ENCODE peak calls at places on chromosomes 5 and 9, in four cellular contexts. Q is MCF 10A, R is COR-L47, B is amygdala. Y is an unnamed sample.

GRCh38 chr9:93173365-93174150 is 10.4 kb upstream of the WNK2 start:
- DNase-seq in R (no peak), B (no peak), Q (no peak), Y (no peak)

GRCh38 chr9:127406799-127407504 is 10.0 kb downstream of the SLC2A8 start:
- DNase-seq in B (no peak), R (no peak), Q (no peak), Y (no peak)

GRCh38 chr5:163434410-163434866 is 3.0 kb upstream of the CCNG1 start:
- DNase-seq in R (peak), B (no peak), Q (peak), Y (no peak)

GRCh38 chr9:128077847-128078503 is 9.9 kb downstream of the SLC25A25 start:
- DNase-seq in R (no peak), Q (no peak), B (no peak), Y (no peak)

GRCh38 chr5:177980776-177981175 is 15.3 kb downstream of the PROP1 start:
- DNase-seq in Q (no peak), R (no peak), B (no peak), Y (no peak)

GRCh38 chr5:111748304-111748763 is 8.7 kb downstream of the NREP start:
- DNase-seq in R (no peak), Q (peak), B (no peak), Y (no peak)

GRCh38 chr9:98502311-98502975 is 206.3 kb downstream of the GABBR2 start:
- DNase-seq in R (no peak), Q (no peak), B (no peak), Y (no peak)

GRCh38 chr9:34089311-34089710 is 37.2 kb downstream of the DCAF12 start:
- DNase-seq in R (no peak), B (no peak), Q (no peak), Y (no peak)

GRCh38 chr9:68500457-68501158 is 40.1 kb downstream of the TMEM252 start:
- DNase-seq in R (no peak), Q (peak), B (no peak), Y (no peak)

GRCh38 chr9:137269231-137269772 is 8.2 kb upstream of the TOR4A start:
- DNase-seq in B (no peak), Q (peak), R (no peak), Y (no peak)

GRCh38 chr5:63535840-63536602 is 426.2 kb downstream of the HTR1A start:
- DNase-seq in Q (no peak), R (no peak), B (no peak), Y (no peak)

GRCh38 chr5:154157483-154158378 is 32.8 kb upstream of the GALNT10 start:
- DNase-seq in R (no peak), B (no peak), Q (no peak), Y (no peak)

GRCh38 chr5:150469718-150470470 is 20.4 kb upstream of the RPS14 start:
- DNase-seq in B (no peak), R (no peak), Q (peak), Y (no peak)

GRCh38 chr9:121835581-121836381 is 184.3 kb downstream of the DAB2IP start:
- DNase-seq in Q (no peak), B (no peak), R (no peak), Y (no peak)

GRCh38 chr5:160116991-160117390 is 2.3 kb downstream of the PWWP2A start:
- DNase-seq in Q (no peak), B (no peak), R (no peak), Y (no peak)

GRCh38 chr9:131755541-131756198 is 15.8 kb upstream of the RAPGEF1 start:
- DNase-seq in B (peak), R (peak), Q (peak), Y (peak)

GRCh38 chr5:137438932-137439331 is 60.2 kb downstream of the SPOCK1 start:
- DNase-seq in B (no peak), R (no peak), Q (no peak), Y (no peak)

GRCh38 chr9:128532581-128532980 is 19.8 kb upstream of the SPTAN1 start:
- DNase-seq in Q (no peak), R (no peak), B (no peak), Y (no peak)

GRCh38 chr9:88835038-88835466 is 156.2 kb upstream of the S1PR3 start:
- DNase-seq in R (no peak), B (no peak), Q (no peak), Y (no peak)

GRCh38 chr9:133950916-133951231 is 41.2 kb downstream of the VAV2 start:
- DNase-seq in Q (no peak), B (no peak), R (no peak), Y (no peak)

GRCh38 chr5:109849478-109850088 is 159.9 kb downstream of the MAN2A1 start:
- DNase-seq in B (no peak), R (no peak), Q (no peak), Y (no peak)

GRCh38 chr5:132497488-132497997 is 7.0 kb upstream of the IRF1 start:
- DNase-seq in Q (peak), B (no peak), R (no peak), Y (no peak)

GRCh38 chr5:72283358-72283757 is 36.7 kb downstream of the MRPS27 start:
- DNase-seq in R (no peak), Q (no peak), B (no peak), Y (no peak)

GRCh38 chr5:147752033-147752432 is 30.5 kb downstream of the JAKMIP2 start:
- DNase-seq in Q (no peak), R (no peak), B (no peak), Y (no peak)

GRCh38 chr5:89936576-89936975 is 473.0 kb downstream of the CETN3 start:
- DNase-seq in B (no peak), R (no peak), Q (peak), Y (no peak)

GRCh38 chr5:126398791-126399190 is 24.4 kb upstream of the GRAMD2B start:
- DNase-seq in Q (no peak), B (no peak), R (no peak), Y (no peak)

GRCh38 chr5:93675458-93676450 is 65.6 kb downstream of the POU5F2 start:
- DNase-seq in Q (no peak), R (peak), B (no peak), Y (peak)

GRCh38 chr5:143887302-143887638 is 75.3 kb downstream of the HMHB1 start:
- DNase-seq in B (peak), Q (peak), R (no peak), Y (no peak)

GRCh38 chr9:5851445-5851844 is 18.5 kb upstream of the ERMP1 start:
- DNase-seq in B (no peak), Q (peak), R (no peak), Y (no peak)

GRCh38 chr5:176639981-176640380 is 7.3 kb upstream of the TSPAN17 start:
- DNase-seq in Q (no peak), B (peak), R (peak), Y (no peak)

GRCh38 chr9:98162638-98163037 is 29.8 kb downstream of the CORO2A start:
- DNase-seq in B (no peak), R (no peak), Q (no peak), Y (no peak)

GRCh38 chr5:181098642-181099452 is 32.1 kb downstream of the OR2V1 start:
- DNase-seq in R (no peak), Q (no peak), B (no peak), Y (no peak)

GRCh38 chr5:41835625-41836024 is 34.6 kb downstream of the OXCT1 start:
- DNase-seq in R (peak), Q (peak), B (peak), Y (no peak)

GRCh38 chr5:61467766-61468482 is 135.9 kb downstream of the ZSWIM6 start:
- DNase-seq in R (no peak), Q (peak), B (no peak), Y (no peak)

GRCh38 chr5:154117930-154118329 is 72.6 kb upstream of the GALNT10 start:
- DNase-seq in B (no peak), Q (no peak), R (no peak), Y (no peak)

GRCh38 chr5:74643160-74643562 is 2.6 kb upstream of the ENC1 start:
- DNase-seq in B (no peak), R (no peak), Q (peak), Y (no peak)

GRCh38 chr9:114770991-114771390 is 34.8 kb downstream of the TNFSF15 start:
- DNase-seq in R (no peak), Q (no peak), B (no peak), Y (no peak)